ENCODE peak calls at places on chromosomes 12 and 14, in eight cellular contexts. L, W, K, T, V, M, E and G are unnamed samples.

GRCh38 chr12:34295366-34296142 is 273.3 kb downstream of the ALG10 start:
- DNase-seq in V (peak), E (peak), W (no peak), L (no peak), M (peak), T (no peak), K (peak), G (no peak)

GRCh38 chr12:57461904-57462306 is 2.3 kb downstream of the GLI1 start:
- DNase-seq in V (no peak), W (no peak), L (no peak), K (no peak), M (no peak), E (no peak), T (no peak), G (no peak)

GRCh38 chr12:12902036-12902435 is 10.7 kb downstream of the GPRC5A start:
- DNase-seq in K (no peak), M (no peak), E (no peak), V (no peak), W (no peak), T (no peak), L (peak), G (no peak)

GRCh38 chr12:68445836-68446235 is 113.7 kb upstream of the MDM1 start:
- DNase-seq in V (no peak), K (no peak), W (no peak), T (no peak), E (no peak), L (no peak), M (no peak), G (no peak)

GRCh38 chr14:21084988-21085853 is 13.2 kb downstream of the ZNF219 start:
- DNase-seq in V (peak), T (no peak), M (peak), W (no peak), L (peak), E (no peak), K (peak), G (no peak)

GRCh38 chr12:130330685-130331084 is 7.0 kb upstream of the PIWIL1 start:
- DNase-seq in L (no peak), E (no peak), T (no peak), W (no peak), M (no peak), V (no peak), K (no peak), G (no peak)

GRCh38 chr12:13082866-13083265 is 20.6 kb downstream of the GSG1 start:
- DNase-seq in T (no peak), M (no peak), V (no peak), L (no peak), W (no peak), E (no peak), K (no peak), G (no peak)

GRCh38 chr14:93525691-93526451 is 95.1 kb downstream of the UNC79 start:
- DNase-seq in K (no peak), M (no peak), L (peak), V (no peak), W (no peak), E (no peak), T (no peak), G (no peak)

GRCh38 chr12:82817368-82817767 is 130.7 kb downstream of the TMTC2 start:
- DNase-seq in E (no peak), V (no peak), M (no peak), K (no peak), L (peak), W (no peak), T (no peak), G (no peak)

GRCh38 chr14:23447634-23448353 is 12.3 kb upstream of the MYH7 start:
- DNase-seq in L (no peak), M (no peak), W (no peak), T (no peak), E (no peak), K (no peak), V (no peak), G (no peak)

GRCh38 chr12:29611906-29612305 is 114.4 kb upstream of the OVCH1 start:
- DNase-seq in V (no peak), K (no peak), W (no peak), T (no peak), M (no peak), L (peak), E (no peak), G (no peak)

GRCh38 chr12:19273482-19274330 is 144.2 kb downstream of the PLEKHA5 start:
- DNase-seq in L (peak), K (peak), V (no peak), T (no peak), W (peak), E (peak), M (peak), G (no peak)

GRCh38 chr12:103645202-103645601 is 58.1 kb downstream of the STAB2 start:
- DNase-seq in W (no peak), K (no peak), E (no peak), M (no peak), T (no peak), V (no peak), L (peak), G (no peak)

GRCh38 chr12:94150483-94151225 is 2.3 kb downstream of the PLXNC1 start:
- DNase-seq in L (no peak), W (no peak), K (no peak), E (no peak), V (peak), T (no peak), M (no peak), G (no peak)

GRCh38 chr12:108357834-108358579 is 18.9 kb upstream of the CMKLR1 start:
- DNase-seq in M (no peak), E (no peak), V (no peak), T (no peak), W (no peak), L (no peak), K (no peak), G (no peak)

GRCh38 chr12:107511292-107511691 is 174.3 kb upstream of the PWP1 start:
- DNase-seq in K (no peak), E (no peak), W (no peak), L (peak), M (no peak), T (no peak), V (no peak), G (no peak)

GRCh38 chr12:11630046-11630706 is 19.3 kb upstream of the ETV6 start:
- DNase-seq in T (no peak), E (no peak), V (no peak), W (no peak), L (peak), K (no peak), M (no peak), G (peak)

GRCh38 chr12:65534105-65534841 is 255.8 kb downstream of the MSRB3 start:
- DNase-seq in L (no peak), W (no peak), M (no peak), V (no peak), K (no peak), E (no peak), T (no peak), G (no peak)

GRCh38 chr14:77003960-77004710 is 24.4 kb downstream of the IRF2BPL start:
- DNase-seq in V (no peak), M (no peak), T (no peak), K (no peak), L (peak), E (no peak), W (no peak), G (no peak)

GRCh38 chr12:43883748-43884147 is 47.9 kb downstream of the TMEM117 start:
- DNase-seq in L (peak), T (no peak), K (no peak), V (no peak), M (no peak), W (no peak), E (no peak), G (no peak)

GRCh38 chr14:95052016-95052585 is 105.2 kb downstream of the DICER1 start:
- DNase-seq in T (no peak), W (no peak), E (no peak), L (no peak), K (peak), V (no peak), M (no peak), G (no peak)

GRCh38 chr14:37094502-37094901 is 77.9 kb downstream of the SLC25A21 start:
- DNase-seq in L (no peak), T (no peak), K (no peak), M (no peak), W (no peak), E (no peak), V (no peak), G (no peak)

GRCh38 chr14:24403294-24404013 is 4.7 kb downstream of the NYNRIN start:
- DNase-seq in M (no peak), T (no peak), V (no peak), W (no peak), L (peak), E (no peak), K (peak), G (no peak)

GRCh38 chr12:83461326-83461985 is 774.8 kb downstream of the TMTC2 start:
- DNase-seq in M (no peak), V (no peak), E (no peak), W (no peak), K (no peak), T (no peak), L (peak), G (no peak)

GRCh38 chr12:56565510-56566101 is 44.0 kb downstream of the RBMS2 start:
- DNase-seq in V (peak), L (peak), M (peak), W (peak), T (no peak), K (peak), E (peak), G (no peak)

GRCh38 chr12:33041562-33041961 is 145.0 kb upstream of the PKP2 start:
- DNase-seq in W (no peak), M (no peak), V (no peak), L (no peak), K (no peak), T (no peak), E (no peak), G (no peak)

GRCh38 chr14:89146291-89146690 is 270.7 kb downstream of the FOXN3 start:
- DNase-seq in L (peak), W (no peak), V (no peak), T (no peak), E (no peak), M (no peak), K (no peak), G (no peak)

GRCh38 chr14:58060898-58061297 is 91.1 kb downstream of the ARMH4 start:
- DNase-seq in V (no peak), L (no peak), E (no peak), W (no peak), M (no peak), T (no peak), K (no peak), G (no peak)

GRCh38 chr14:60653388-60653690 is 4.1 kb upstream of the SIX1 start:
- DNase-seq in V (no peak), T (no peak), K (no peak), E (no peak), M (no peak), L (no peak), W (no peak), G (no peak)

GRCh38 chr12:43453761-43454160 is 98.2 kb downstream of the ADAMTS20 start:
- DNase-seq in E (no peak), V (no peak), T (no peak), W (no peak), M (no peak), L (peak), K (no peak), G (no peak)

GRCh38 chr12:108700833-108701450 is 30.4 kb downstream of the CORO1C start:
- DNase-seq in V (no peak), M (no peak), T (no peak), W (no peak), K (no peak), E (no peak), L (peak), G (no peak)

GRCh38 chr12:32139064-32139421 is 32.4 kb downstream of the BICD1 start:
- DNase-seq in K (no peak), M (no peak), V (no peak), T (no peak), L (peak), W (peak), E (no peak), G (peak)

GRCh38 chr12:60205500-60205899 is 609.7 kb downstream of the SLC16A7 start:
- DNase-seq in L (peak), T (no peak), V (no peak), K (no peak), M (no peak), W (no peak), E (no peak), G (no peak)

GRCh38 chr12:26043139-26044006 is 81.5 kb downstream of the BHLHE41 start:
- DNase-seq in K (no peak), V (no peak), L (no peak), T (no peak), E (no peak), W (no peak), M (no peak), G (no peak)

GRCh38 chr12:28578833-28579252 is 388.6 kb downstream of the CCDC91 start:
- DNase-seq in M (no peak), T (no peak), E (no peak), W (no peak), L (peak), V (no peak), K (no peak), G (no peak)

GRCh38 chr14:68375371-68375770 is 417.5 kb downstream of the ZFP36L1 start:
- DNase-seq in K (no peak), W (no peak), L (no peak), V (no peak), E (no peak), M (no peak), T (no peak), G (no peak)

DNA sequence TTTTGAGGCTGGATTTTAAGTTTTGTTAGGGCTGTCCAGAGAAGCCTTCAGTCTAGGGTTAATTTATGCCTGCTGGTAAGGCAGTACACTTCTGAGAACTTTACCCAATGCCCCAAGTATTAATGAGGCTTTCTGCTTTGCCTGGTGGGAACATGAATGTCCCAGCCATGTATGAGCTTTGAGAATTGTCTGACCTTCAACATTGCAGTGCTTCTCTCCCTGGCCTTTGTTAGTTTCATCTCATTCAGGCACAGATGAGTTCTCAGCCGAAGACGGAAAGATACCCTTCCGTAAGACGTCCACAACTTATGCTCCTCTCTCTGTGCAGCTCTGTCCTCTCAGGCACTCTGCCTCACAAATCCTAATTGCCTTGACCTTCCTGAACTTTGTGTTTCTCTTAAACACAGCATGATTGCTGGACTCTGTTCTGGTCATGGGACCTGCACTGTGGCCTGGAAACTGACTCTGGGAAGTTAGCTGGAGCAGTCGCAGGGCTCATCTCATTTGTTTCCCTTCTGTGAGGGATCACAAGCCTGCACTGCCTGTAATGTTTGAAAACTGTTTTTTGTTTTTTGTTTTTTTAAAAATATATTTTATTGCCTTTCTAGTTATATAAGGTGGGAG is 15.7 kb downstream of the CHPT1 start:
- DNase-seq in L (no peak), E (no peak), W (peak), K (peak), T (no peak), V (no peak), M (peak), G (peak)
- H3K27ac ChIP-seq in L (no peak), E (peak), W (no peak), K (peak), T (peak), V (peak), M (peak), G (no peak)

DNA sequence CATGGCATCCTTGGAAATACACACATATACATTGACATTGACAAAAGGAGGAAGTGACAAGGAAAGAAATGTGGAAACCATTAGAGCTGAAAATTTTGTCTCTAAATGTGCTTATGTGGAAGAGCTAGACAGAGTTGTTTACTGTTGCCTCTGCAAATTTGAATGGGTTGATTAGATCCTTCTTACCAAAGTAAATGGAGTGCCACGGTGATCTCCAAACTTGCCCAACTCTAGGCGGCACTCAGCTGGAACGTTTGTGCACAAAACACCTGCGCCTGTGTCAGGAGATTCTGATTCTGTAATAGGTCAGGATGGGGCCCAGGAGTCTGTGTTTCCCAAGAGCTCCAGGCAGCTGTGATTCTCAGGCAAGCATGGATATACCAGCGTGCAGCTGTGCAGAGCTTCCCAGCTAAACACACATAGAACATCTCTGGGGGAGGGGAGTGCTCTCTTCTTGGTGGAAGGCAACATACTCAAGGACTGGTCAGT is 77.8 kb upstream of the BDKRB2 start:
- DNase-seq in K (no peak), L (no peak), W (no peak), E (no peak), V (no peak), T (no peak), M (no peak), G (no peak)
- H3K27ac ChIP-seq in K (no peak), L (no peak), W (no peak), E (no peak), V (no peak), T (peak), M (no peak), G (no peak)

GRCh38 chr14:49993565-49993964 is 100.7 kb downstream of the ARF6 start:
- DNase-seq in T (no peak), W (no peak), E (no peak), L (no peak), K (no peak), V (no peak), M (no peak), G (no peak)

GRCh38 chr14:49992448-49992847 is 99.6 kb downstream of the ARF6 start:
- DNase-seq in V (no peak), T (no peak), L (no peak), W (no peak), M (no peak), K (no peak), E (no peak), G (no peak)

GRCh38 chr14:49992036-49992435 is 99.2 kb downstream of the ARF6 start:
- DNase-seq in K (no peak), V (no peak), E (no peak), T (no peak), W (no peak), L (no peak), M (no peak), G (no peak)

GRCh38 chr14:49991491-49991890 is 98.6 kb downstream of the ARF6 start:
- DNase-seq in W (no peak), K (no peak), E (no peak), T (no peak), V (no peak), L (no peak), M (no peak), G (no peak)

DNA sequence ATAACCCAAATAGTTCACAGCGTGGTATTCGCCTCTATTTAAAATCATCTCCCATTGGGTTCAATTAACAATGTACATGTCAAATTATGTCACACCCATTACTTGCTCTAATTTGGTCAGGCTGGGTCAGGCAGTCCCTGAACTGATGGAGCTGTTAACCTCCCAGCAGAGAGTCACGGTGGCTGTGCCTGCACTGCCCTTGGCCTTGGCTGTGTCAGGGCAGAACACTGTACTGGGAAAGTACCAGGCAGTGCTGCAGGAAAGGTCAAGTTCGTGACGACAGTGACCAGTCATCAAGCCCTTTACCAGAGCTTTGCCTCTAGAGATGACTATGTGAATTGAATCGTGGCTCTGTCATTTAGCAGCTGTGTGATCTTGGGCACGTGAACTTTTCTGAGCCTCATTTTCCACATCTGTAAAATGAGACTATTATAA is 100.0 kb downstream of the ARF6 start:
- DNase-seq in W (no peak), T (no peak), L (peak), M (peak), K (no peak), V (peak), E (peak), G (no peak)
- H3K27ac ChIP-seq in W (no peak), T (no peak), L (peak), M (no peak), K (no peak), V (peak), E (no peak), G (no peak)

GRCh38 chr14:51139221-51139681 is 44.3 kb upstream of the TRIM9 start:
- DNase-seq in L (no peak), V (no peak), T (no peak), E (no peak), W (no peak), K (no peak), M (no peak), G (no peak)
- H3K27ac ChIP-seq in L (no peak), V (no peak), T (peak), E (no peak), W (no peak), K (no peak), M (no peak), G (no peak)

GRCh38 chr14:106841701-106842100 is 1315.3 kb downstream of the TMEM121 start:
- DNase-seq in L (no peak), T (no peak), M (no peak), K (no peak), W (no peak), E (no peak), V (no peak), G (no peak)

GRCh38 chr14:106843951-106844483 is 1317.6 kb downstream of the TMEM121 start:
- DNase-seq in T (no peak), M (no peak), L (no peak), W (peak), K (no peak), E (no peak), V (peak), G (no peak)

GRCh38 chr14:106842687-106843086 is 1316.3 kb downstream of the TMEM121 start:
- DNase-seq in L (no peak), W (no peak), K (no peak), T (no peak), E (no peak), M (no peak), V (no peak), G (no peak)

GRCh38 chr14:106844608-106845285 is 1318.4 kb downstream of the TMEM121 start:
- DNase-seq in W (peak), E (peak), V (peak), T (no peak), K (peak), M (peak), L (no peak), G (no peak)

GRCh38 chr14:106843376-106843775 is 1317.0 kb downstream of the TMEM121 start:
- DNase-seq in K (no peak), E (no peak), T (no peak), L (no peak), W (no peak), M (no peak), V (no peak), G (no peak)
- H3K27ac ChIP-seq in K (no peak), E (peak), T (peak), L (no peak), W (no peak), M (peak), V (peak), G (no peak)